ENCODE peak calls at places on chromosomes 7 and 10, in nine cellular contexts. V is fibroblast of lung, C is sigmoid colon, Z is cardiac muscle cell, Y is Peyer's patch, M is tibial artery, U is left ventricle myocardium inferior, L is GM23248, O is testis. R is an unnamed sample. For H3K4me1, the result is how much of the 10 kb centered on the place peaks cover.

GRCh38 chr10:77179015-77179695 is 458.5 kb downstream of the KCNMA1 start:
- DNase-seq in U (no peak), V (peak), Y (no peak), O (peak), L (peak), M (peak), C (peak), Z (no peak), R (peak)

GRCh38 chr7:3657201-3657600 is 356.1 kb downstream of the SDK1 start:
- DNase-seq in L (no peak), M (no peak), V (no peak), O (no peak), U (no peak), C (no peak), Z (no peak), Y (no peak), R (no peak)

GRCh38 chr7:128078309-128078708 is 47.1 kb upstream of the LRRC4 start:
- DNase-seq in O (no peak), U (no peak), Y (no peak), Z (no peak), V (no peak), C (no peak), M (no peak), L (no peak), R (no peak)

GRCh38 chr10:14556285-14556956 is 218.3 kb downstream of the FAM107B start:
- DNase-seq in L (no peak), O (no peak), M (no peak), V (peak), Z (peak), U (no peak), Y (peak), C (no peak), R (no peak)

GRCh38 chr7:98619450-98620321 is 2.6 kb downstream of the NPTX2 start:
- DNase-seq in Z (no peak), C (no peak), O (peak), L (peak), U (peak), V (peak), M (no peak), Y (no peak), R (no peak)

GRCh38 chr10:89392974-89393373 is 551 bp downstream of the IFIT1 start:
- DNase-seq in C (peak), Y (no peak), V (peak), L (peak), M (no peak), Z (peak), U (no peak), O (no peak), R (no peak)

GRCh38 chr7:27243340-27244163 is 950 bp downstream of the EVX1 start:
- DNase-seq in O (no peak), Z (no peak), C (no peak), L (no peak), M (no peak), U (no peak), Y (no peak), V (no peak), R (no peak)

GRCh38 chr7:2931034-2931415 is 86.9 kb upstream of the GNA12 start:
- DNase-seq in M (peak), V (no peak), C (peak), U (no peak), L (no peak), Z (no peak), O (no peak), Y (peak), R (no peak)

GRCh38 chr10:46267132-46267985 is 19.4 kb upstream of the ANTXRL start:
- DNase-seq in M (no peak), U (no peak), C (no peak), Z (no peak), L (no peak), O (no peak), V (no peak), Y (no peak), R (no peak)
- H3K4me3 ChIP-seq in M (no peak), U (no peak), C (no peak), Z (no peak), L (no peak), O (no peak), V (no peak), Y (peak), R (no peak)

GRCh38 chr7:150953061-150953997 is 24.8 kb downstream of the KCNH2 start:
- DNase-seq in M (no peak), V (no peak), C (peak), U (peak), L (no peak), O (no peak), Z (no peak), Y (no peak), R (no peak)
- H3K4me1 ChIP-seq in M (under half), V (under half), C (half or more), U (half or more), L (under half), O (under half), Z (under half), Y (under half), R (under half)

GRCh38 chr10:79394631-79395030 is 47.4 kb downstream of the PPIF start:
- DNase-seq in O (no peak), M (no peak), C (peak), L (no peak), Y (no peak), U (no peak), V (no peak), Z (no peak), R (no peak)
- H3K27ac ChIP-seq in O (no peak), M (no peak), C (peak), L (no peak), Y (no peak), U (no peak), V (no peak), Z (no peak), R (no peak)

DNA sequence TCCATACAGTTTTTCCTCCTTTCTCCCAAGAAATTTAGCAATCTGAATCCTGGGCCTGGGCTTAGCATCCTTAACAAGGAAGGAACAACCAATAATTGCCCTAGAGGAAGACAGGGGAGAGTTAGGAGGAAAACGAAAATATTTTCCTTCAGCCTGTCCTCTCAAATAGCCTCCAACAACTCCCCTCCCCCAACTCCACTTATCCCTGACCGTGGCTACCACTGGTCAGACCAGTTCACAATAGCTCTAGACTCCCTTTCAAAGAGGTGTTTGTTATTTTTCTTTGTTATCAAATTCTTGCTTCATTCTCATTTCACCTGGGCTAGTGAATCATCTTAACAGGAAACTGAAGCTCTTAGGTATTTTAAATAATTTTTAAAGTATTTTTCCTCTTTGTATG is 114.1 kb downstream of the CPED1 start:
- DNase-seq in U (no peak), O (no peak), C (no peak), M (no peak), Y (no peak), Z (peak), V (no peak), L (no peak), R (no peak)
- H3K4me3 ChIP-seq in U (no peak), O (no peak), C (no peak), M (no peak), Y (no peak), Z (no peak), V (no peak), L (no peak), R (no peak)

DNA sequence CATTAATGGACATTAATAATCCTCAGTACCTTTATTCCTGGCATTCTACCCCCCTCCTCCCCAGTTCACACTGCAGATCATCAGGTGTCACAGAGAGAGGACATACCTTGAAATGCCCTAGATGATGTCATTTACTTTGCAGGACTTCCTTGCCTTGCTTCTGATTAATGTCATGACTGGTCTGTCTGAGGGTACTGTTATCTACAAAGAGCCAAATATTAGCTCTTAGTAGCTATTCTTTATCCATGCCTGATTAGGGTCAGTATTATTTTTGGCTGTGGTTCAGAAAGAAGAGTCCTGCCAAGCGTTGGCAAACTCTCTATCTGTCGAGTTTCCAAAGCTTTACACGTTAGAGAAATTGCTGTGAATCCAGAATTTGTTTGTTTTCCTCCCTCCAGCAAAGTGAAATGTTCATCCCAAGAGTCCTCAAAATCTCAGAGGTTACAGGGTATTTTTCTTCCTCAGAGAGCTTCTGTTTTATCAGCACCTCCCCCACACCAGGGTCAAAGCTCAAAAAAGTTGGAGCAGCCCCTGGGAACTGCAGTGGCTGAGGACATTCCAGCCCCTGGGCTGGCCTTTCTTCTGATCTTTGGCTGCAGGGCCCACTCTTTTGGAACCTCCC is 12.6 kb downstream of the SCD start:
- DNase-seq in O (peak), M (no peak), V (no peak), C (no peak), Y (no peak), U (no peak), L (no peak), Z (peak), R (no peak)
- H3K4me1 ChIP-seq in O (under half), M (under half), V (under half), C (under half), Y (under half), U (under half), L (under half), Z (under half), R (under half)

DNA sequence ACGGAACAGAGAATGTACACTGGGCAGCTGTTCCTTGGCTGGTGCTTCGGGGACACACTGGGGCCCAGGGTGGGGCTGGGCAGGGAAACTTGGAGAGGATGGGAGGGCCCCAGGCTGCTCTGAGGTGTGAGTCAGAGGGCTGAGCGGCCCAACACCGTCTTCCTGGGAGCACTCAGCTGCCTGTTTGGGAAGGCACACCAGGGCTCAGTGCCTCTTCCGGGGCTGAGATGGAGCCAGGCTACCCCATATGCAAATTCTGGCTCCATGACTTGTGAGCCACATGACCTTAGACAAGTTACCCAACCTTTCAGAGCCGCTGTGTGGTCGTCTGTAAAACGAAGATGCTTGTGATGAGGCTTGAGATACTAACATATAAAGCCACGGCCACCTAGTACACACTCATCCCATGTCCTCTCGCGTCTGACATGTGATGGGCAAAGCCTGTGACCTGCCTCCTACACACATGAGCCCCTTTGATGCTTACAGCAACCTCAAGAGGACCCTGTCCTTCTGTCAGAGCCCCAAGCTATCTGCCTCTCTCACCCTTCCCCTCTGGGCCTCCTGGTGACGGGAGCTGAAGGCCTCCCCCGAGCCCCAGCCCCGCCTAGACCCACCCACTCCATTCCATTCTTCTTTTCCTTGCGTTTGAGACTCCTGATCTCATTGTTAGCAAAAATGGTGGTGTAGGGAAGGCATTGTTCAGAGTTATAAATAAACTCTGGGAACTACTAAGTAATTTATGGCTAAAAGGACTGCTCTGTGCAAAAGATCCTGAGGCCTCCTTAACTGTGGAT is 26.1 kb downstream of the KLRG2 start:
- DNase-seq in M (no peak), C (no peak), V (peak), Y (no peak), L (peak), Z (no peak), U (no peak), O (no peak), R (no peak)
- H3K27ac ChIP-seq in M (no peak), C (no peak), V (no peak), Y (no peak), L (peak), Z (no peak), U (no peak), O (no peak), R (no peak)